ENCODE peak calls at places on chromosomes 13 and 19, in six cellular contexts. One of them, this sample, is unnamed.
A peak's percentile ranks its signal among the peaks of the same experiment; 100 is the strongest.

GRCh38 chr13:46731535-46731934 is 65.4 kb downstream of the ESD start:
- DNase-seq in omental fat pad: no peak
- DNase-seq in HCEC 1CT: no peak
- DNase-seq in AG20443: no peak
- DNase-seq in mesothelial cell of epicardium: no peak
- DNase-seq in sigmoid colon: no peak
- DNase-seq in this sample: no peak

GRCh38 chr13:108595416-108596257 is 33.8 kb upstream of the MYO16 start:
- DNase-seq in omental fat pad: no peak
- DNase-seq in HCEC 1CT: no peak
- DNase-seq in AG20443: no peak
- DNase-seq in mesothelial cell of epicardium: no peak
- DNase-seq in sigmoid colon: no peak
- DNase-seq in this sample: no peak

GRCh38 chr13:100646030-100646673 is 28.4 kb downstream of the TMTC4 start:
- DNase-seq in omental fat pad: no peak
- DNase-seq in HCEC 1CT: peak; percentile 31
- DNase-seq in AG20443: peak; percentile 26
- DNase-seq in mesothelial cell of epicardium: no peak
- DNase-seq in sigmoid colon: no peak
- DNase-seq in this sample: no peak

GRCh38 chr19:46469541-46470185 is 1.7 kb downstream of the PNMA8A start:
- DNase-seq in omental fat pad: no peak
- DNase-seq in HCEC 1CT: no peak
- DNase-seq in AG20443: no peak
- DNase-seq in mesothelial cell of epicardium: no peak
- DNase-seq in sigmoid colon: peak; percentile 61
- DNase-seq in this sample: no peak

GRCh38 chr19:5308471-5309437 is 31.9 kb downstream of the PTPRS start:
- DNase-seq in omental fat pad: peak; percentile 41
- DNase-seq in HCEC 1CT: peak; percentile 82
- DNase-seq in AG20443: peak; percentile 58
- DNase-seq in mesothelial cell of epicardium: no peak
- DNase-seq in sigmoid colon: peak; percentile 96
- DNase-seq in this sample: peak; percentile 56

GRCh38 chr19:54485846-54486245 is 12.8 kb upstream of the CDC42EP5 start:
- DNase-seq in omental fat pad: no peak
- DNase-seq in HCEC 1CT: no peak
- DNase-seq in AG20443: no peak
- DNase-seq in mesothelial cell of epicardium: no peak
- DNase-seq in sigmoid colon: no peak
- DNase-seq in this sample: no peak

GRCh38 chr19:16036397-16036925 is 39.8 kb upstream of the TPM4 start:
- DNase-seq in omental fat pad: no peak
- DNase-seq in HCEC 1CT: no peak
- DNase-seq in AG20443: no peak
- DNase-seq in mesothelial cell of epicardium: no peak
- DNase-seq in sigmoid colon: peak; percentile 32
- DNase-seq in this sample: no peak

GRCh38 chr13:46124967-46125933 is 20.4 kb upstream of the CPB2 start:
- DNase-seq in omental fat pad: no peak
- DNase-seq in HCEC 1CT: no peak
- DNase-seq in AG20443: no peak
- DNase-seq in mesothelial cell of epicardium: no peak
- DNase-seq in sigmoid colon: no peak
- DNase-seq in this sample: no peak

GRCh38 chr19:5001547-5002131 is 32.7 kb downstream of the KDM4B start:
- DNase-seq in omental fat pad: no peak
- DNase-seq in HCEC 1CT: peak; percentile 66
- DNase-seq in AG20443: peak; percentile 80
- DNase-seq in mesothelial cell of epicardium: no peak
- DNase-seq in sigmoid colon: no peak
- DNase-seq in this sample: peak; percentile 79

GRCh38 chr19:18309525-18310064 is 13.3 kb downstream of the LSM4 start:
- DNase-seq in omental fat pad: no peak
- DNase-seq in HCEC 1CT: no peak
- DNase-seq in AG20443: no peak
- DNase-seq in mesothelial cell of epicardium: no peak
- DNase-seq in sigmoid colon: no peak
- DNase-seq in this sample: no peak

GRCh38 chr19:21848706-21849105 is 12.7 kb upstream of the ZNF43 start:
- DNase-seq in omental fat pad: no peak
- DNase-seq in HCEC 1CT: no peak
- DNase-seq in AG20443: no peak
- DNase-seq in mesothelial cell of epicardium: no peak
- DNase-seq in sigmoid colon: no peak
- DNase-seq in this sample: no peak

GRCh38 chr13:97423300-97424045 is 10.5 kb upstream of the RAP2A start:
- DNase-seq in omental fat pad: no peak
- DNase-seq in HCEC 1CT: no peak
- DNase-seq in AG20443: peak; percentile 15
- DNase-seq in mesothelial cell of epicardium: no peak
- DNase-seq in sigmoid colon: no peak
- DNase-seq in this sample: no peak

GRCh38 chr13:65497265-65497664 is 1732.9 kb downstream of the PCDH9 start:
- DNase-seq in omental fat pad: no peak
- DNase-seq in HCEC 1CT: no peak
- DNase-seq in AG20443: peak; percentile 11
- DNase-seq in mesothelial cell of epicardium: no peak
- DNase-seq in sigmoid colon: no peak
- DNase-seq in this sample: no peak

GRCh38 chr13:65336916-65337315 is 1893.2 kb downstream of the PCDH9 start:
- DNase-seq in omental fat pad: no peak
- DNase-seq in HCEC 1CT: no peak
- DNase-seq in AG20443: no peak
- DNase-seq in mesothelial cell of epicardium: no peak
- DNase-seq in sigmoid colon: no peak
- DNase-seq in this sample: peak; percentile 0